ENCODE peak calls at places on chromosomes 3 and 15, in five cellular contexts. N is A549, P is GM12878, B is K562, J is HepG2. Y is an unnamed sample.
A peak's percentile ranks its signal among the peaks of the same experiment; 100 is the strongest.

GRCh38 chr3:129224984-129225393 is 24.4 kb upstream of the COPG1 start:
- DNase-seq in N (peak; percentile 86), P (no peak), B (no peak), J (peak; percentile 92), Y (no peak)

GRCh38 chr15:59437777-59438574 is at the start of gene FAM81A:
- DNase-seq in N (peak; percentile 73), P (no peak), B (peak; percentile 3), J (no peak), Y (peak; percentile 68)

GRCh38 chr15:36880226-36880912 is 220.0 kb downstream of the MEIS2 start:
- DNase-seq in N (no peak), P (no peak), B (no peak), J (no peak), Y (peak; percentile 78)

GRCh38 chr3:33032937-33033336 is 64.0 kb downstream of the GLB1 start:
- DNase-seq in N (peak; percentile 73), P (no peak), B (peak; percentile 27), J (no peak), Y (no peak)

GRCh38 chr3:129663045-129663446 is 56.6 kb upstream of the PLXND1 start:
- DNase-seq in N (peak; percentile 97), P (no peak), B (no peak), J (peak; percentile 83), Y (no peak)

GRCh38 chr3:42010530-42010929 is 48.6 kb upstream of the ULK4 start:
- DNase-seq in N (no peak), P (no peak), B (no peak), J (no peak), Y (no peak)

GRCh38 chr15:73714695-73715301 is 30.6 kb downstream of the CD276 start:
- DNase-seq in N (no peak), P (no peak), B (no peak), J (no peak), Y (no peak)

GRCh38 chr15:51025454-51025846 is 69.3 kb downstream of the TNFAIP8L3 start:
- DNase-seq in N (no peak), P (no peak), B (no peak), J (no peak), Y (no peak)

GRCh38 chr3:144363856-144364255 is 392.2 kb downstream of the DIPK2A start:
- DNase-seq in N (no peak), P (no peak), B (no peak), J (no peak), Y (no peak)

GRCh38 chr3:83065861-83066260 is 1304.4 kb upstream of the GBE1 start:
- DNase-seq in N (no peak), P (no peak), B (no peak), J (no peak), Y (no peak)

GRCh38 chr15:100528833-100529428 is at the start of gene CERS3:
- DNase-seq in N (no peak), P (no peak), B (no peak), J (no peak), Y (no peak)

GRCh38 chr15:100529556-100529955 is 806 bp upstream of the CERS3 start:
- DNase-seq in N (no peak), P (no peak), B (no peak), J (no peak), Y (no peak)

GRCh38 chr15:100521907-100522306 is 6.8 kb downstream of the CERS3 start:
- DNase-seq in N (no peak), P (no peak), B (no peak), J (no peak), Y (no peak)

GRCh38 chr15:100520132-100520921 is 8.4 kb downstream of the CERS3 start:
- DNase-seq in N (no peak), P (no peak), B (no peak), J (no peak), Y (no peak)

GRCh38 chr15:100525894-100526512 is 2.7 kb downstream of the CERS3 start:
- DNase-seq in N (no peak), P (no peak), B (no peak), J (no peak), Y (no peak)
- TF ChIP-seq ESRRA in N (no peak), P (no peak), B (no peak), J (no peak), Y (no peak)

DNA sequence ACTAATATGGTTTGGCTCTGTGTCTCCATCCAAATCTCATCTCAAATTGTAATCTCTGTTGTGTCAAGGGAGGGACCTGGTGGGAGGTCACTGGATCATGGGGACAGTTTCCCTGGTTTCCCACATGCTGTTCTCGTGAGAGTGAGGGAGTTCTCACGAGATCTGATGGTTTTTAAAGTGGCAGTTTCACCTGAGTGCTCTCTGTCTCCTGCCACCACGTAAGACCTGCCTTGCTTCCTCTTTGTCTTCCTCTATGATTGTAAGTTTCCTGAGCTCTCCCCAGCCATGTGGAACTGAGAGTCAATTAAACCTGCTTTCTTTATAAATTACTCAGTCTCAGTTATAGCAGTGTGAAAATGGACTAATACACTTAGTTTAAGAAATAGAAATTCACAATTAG is 228.9 kb downstream of the CD47 start:
- DNase-seq in N (no peak), P (peak; percentile 72), B (no peak), J (no peak), Y (no peak)
- TF ChIP-seq ESRRA in N (no peak), P (no peak), B (no peak), J (no peak), Y (no peak)

DNA sequence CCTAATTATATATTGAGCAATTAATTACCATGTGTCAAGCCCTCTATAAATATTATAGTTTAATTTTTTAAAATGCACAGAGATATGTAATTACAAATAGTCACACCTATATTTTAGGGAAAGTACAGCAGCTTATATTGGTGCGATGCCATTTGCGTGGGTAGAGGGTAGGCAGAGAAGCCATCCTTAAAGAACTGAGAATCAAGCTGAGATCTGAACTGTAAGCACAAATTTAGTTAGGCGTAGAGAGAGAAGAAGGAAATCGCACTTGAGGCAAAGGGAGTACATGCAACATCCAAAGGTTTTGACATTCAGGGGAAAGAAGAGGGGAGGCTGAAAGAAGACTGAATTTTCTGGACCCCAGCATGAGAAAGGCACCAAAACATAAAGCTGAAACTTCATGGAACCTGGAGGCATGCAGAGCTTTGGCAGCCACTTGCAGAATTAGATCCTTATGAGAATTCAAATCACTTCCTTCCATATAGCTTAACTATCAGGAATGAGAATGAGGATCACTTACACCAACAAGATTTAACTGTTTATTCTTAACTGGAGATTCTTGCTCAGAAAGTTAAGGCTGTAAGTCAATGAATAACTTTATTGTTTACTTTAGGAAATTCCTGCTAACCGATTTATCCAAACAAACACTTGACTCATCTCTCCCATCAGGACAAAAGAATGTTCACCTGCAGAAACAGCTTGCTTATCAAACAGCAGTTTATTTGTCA is 114.3 kb downstream of the TGFBR2 start:
- DNase-seq in N (peak; percentile 92), P (no peak), B (no peak), J (peak; percentile 92), Y (no peak)
- TF ChIP-seq ESRRA in N (no peak), P (no peak), B (no peak), J (no peak), Y (no peak)

DNA sequence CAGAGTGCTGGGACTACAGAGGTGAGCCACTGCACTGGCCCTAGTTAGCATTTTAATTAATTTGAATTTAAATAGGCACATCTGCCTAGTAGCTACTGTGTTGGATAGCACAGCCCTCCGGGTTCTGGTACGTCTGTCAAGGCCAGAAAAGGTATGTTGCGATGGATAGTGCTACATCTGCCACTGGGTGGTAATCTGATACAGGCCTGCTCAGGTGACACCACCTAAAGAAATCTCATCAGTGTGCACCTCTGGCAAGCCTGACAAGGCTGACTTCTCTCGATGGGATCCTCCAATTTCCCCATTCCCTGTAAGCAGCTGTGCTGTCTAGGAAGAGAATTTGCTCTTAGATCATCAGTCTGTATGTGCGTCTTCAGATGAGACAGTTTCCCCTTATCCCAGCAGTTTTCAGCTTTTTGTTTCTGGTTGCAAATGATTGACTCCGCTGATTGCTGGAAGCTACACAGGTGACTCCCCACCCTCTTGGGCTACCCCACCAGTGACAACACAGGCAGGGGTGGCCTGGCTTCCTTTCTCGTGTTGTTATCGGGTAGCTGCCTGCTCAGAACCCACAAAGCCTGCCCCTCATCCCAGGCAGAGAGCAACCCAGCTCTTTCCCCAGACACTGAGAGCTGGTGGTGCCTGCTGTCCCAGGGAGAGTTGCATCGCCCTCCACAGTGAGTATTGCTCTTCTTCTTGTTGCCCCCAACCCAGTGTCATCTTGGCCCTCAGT is at the start of gene CCR9:
- DNase-seq in N (no peak), P (no peak), B (no peak), J (no peak), Y (no peak)
- TF ChIP-seq ESRRA in N (no peak), P (no peak), B (no peak), J (no peak), Y (no peak)

GRCh38 chr15:65792988-65793812 is 1.1 kb upstream of the DENND4A start:
- DNase-seq in N (no peak), P (no peak), B (no peak), J (no peak), Y (no peak)

GRCh38 chr15:65792130-65792987 is at the start of gene DENND4A:
- DNase-seq in N (peak; percentile 99), P (peak; percentile 97), B (peak; percentile 99), J (peak; percentile 93), Y (peak; percentile 97)

GRCh38 chr15:65793813-65794104 is 1.7 kb upstream of the DENND4A start:
- DNase-seq in N (no peak), P (no peak), B (no peak), J (no peak), Y (no peak)

GRCh38 chr15:65795663-65796201 is 3.6 kb upstream of the DENND4A start:
- DNase-seq in N (no peak), P (no peak), B (peak; percentile 64), J (no peak), Y (no peak)

GRCh38 chr15:65796610-65797012 is 4.5 kb upstream of the DENND4A start:
- DNase-seq in N (peak; percentile 80), P (no peak), B (peak; percentile 70), J (no peak), Y (no peak)
- TF ChIP-seq ESRRA in N (no peak), P (no peak), B (no peak), J (no peak), Y (no peak)

Y was measured in WTC11.